ENCODE peak calls at places on chromosomes 12 and 14, in seven cellular contexts. C is adrenal gland; V is neuronal stem cell; M is WERI-Rb-1; F is hepatocyte; R is CD4-positive, CD25-positive, alpha-beta regulatory T cell; L is upper lobe of left lung. B is an unnamed sample.
A peak's percentile ranks its signal among the peaks of the same experiment; 100 is the strongest.

GRCh38 chr12:32253154-32253795 is 146.1 kb upstream of the FGD4 start:
- DNase-seq in L (no peak), F (no peak), C (no peak), M (no peak), R (no peak), V (no peak), B (no peak)

GRCh38 chr14:64723691-64724577 is 19.7 kb downstream of the PLEKHG3 start:
- DNase-seq in R (no peak), M (no peak), L (no peak), C (no peak), V (no peak), F (peak; percentile 77), B (peak; percentile 70)

GRCh38 chr12:100138048-100138907 is 4.4 kb downstream of the BLTP3B start:
- DNase-seq in L (no peak), M (no peak), V (no peak), R (peak; percentile 58), C (no peak), F (no peak), B (no peak)

GRCh38 chr12:100720016-100720654 is 74.4 kb upstream of the ANO4 start:
- DNase-seq in M (no peak), R (no peak), C (no peak), F (no peak), L (no peak), V (no peak), B (no peak)

GRCh38 chr12:75706786-75707605 is 195.6 kb upstream of the KRR1 start:
- DNase-seq in R (no peak), M (no peak), F (no peak), C (no peak), V (no peak), L (no peak), B (no peak)

GRCh38 chr12:108418162-108418561 is 79.1 kb upstream of the CMKLR1 start:
- DNase-seq in M (no peak), V (no peak), F (no peak), C (no peak), R (no peak), L (no peak), B (no peak)

GRCh38 chr12:128783129-128783574 is 40.6 kb downstream of the SLC15A4 start:
- DNase-seq in M (no peak), V (no peak), F (no peak), L (no peak), R (peak; percentile 50), C (no peak), B (no peak)

GRCh38 chr14:96114002-96114401 is 74.8 kb downstream of the C14orf132 start:
- DNase-seq in C (no peak), R (no peak), M (no peak), L (no peak), F (no peak), V (no peak), B (no peak)

GRCh38 chr14:50342211-50343080 is 30.3 kb downstream of the DMAC2L start:
- DNase-seq in L (no peak), M (peak; percentile 86), V (no peak), C (peak; percentile 83), F (peak; percentile 64), R (peak; percentile 52), B (peak; percentile 64)

GRCh38 chr12:50390284-50390683 is 6.1 kb downstream of the FAM186A start:
- DNase-seq in V (no peak), C (peak; percentile 58), R (no peak), F (peak; percentile 30), M (no peak), L (no peak), B (no peak)

GRCh38 chr12:28253175-28253641 is 63.0 kb downstream of the CCDC91 start:
- DNase-seq in C (no peak), F (no peak), R (peak; percentile 81), L (no peak), M (no peak), V (no peak), B (no peak)

GRCh38 chr12:46450279-46450748 is 77.7 kb upstream of the SLC38A2 start:
- DNase-seq in F (no peak), M (no peak), V (no peak), C (peak; percentile 49), R (no peak), L (no peak), B (peak; percentile 90)

GRCh38 chr12:66964629-66965028 is 285.8 kb upstream of the GRIP1 start:
- DNase-seq in L (no peak), F (no peak), M (no peak), V (no peak), R (peak; percentile 29), C (no peak), B (no peak)

GRCh38 chr12:105275997-105276760 is 40.2 kb upstream of the APPL2 start:
- DNase-seq in L (no peak), M (no peak), V (no peak), F (no peak), R (no peak), C (no peak), B (no peak)

GRCh38 chr12:122963928-122964240 is 2.4 kb downstream of the ABCB9 start:
- DNase-seq in C (peak; percentile 75), L (no peak), F (no peak), M (no peak), V (no peak), R (no peak), B (peak; percentile 83)

GRCh38 chr14:36619853-36620252 is 37.4 kb upstream of the NKX2-8 start:
- DNase-seq in F (no peak), V (no peak), L (no peak), M (no peak), C (no peak), R (no peak), B (no peak)

GRCh38 chr14:99062216-99062615 is 209.8 kb downstream of the BCL11B start:
- DNase-seq in R (no peak), M (no peak), V (no peak), C (no peak), L (no peak), F (no peak), B (no peak)

GRCh38 chr14:104864267-104865068 is 600 bp upstream of the CEP170B start:
- DNase-seq in V (peak; percentile 27), C (peak; percentile 40), R (no peak), L (peak; percentile 91), F (peak; percentile 90), M (no peak), B (peak; percentile 82)

GRCh38 chr14:63677891-63678379 is 36.3 kb upstream of the WDR89 start:
- DNase-seq in F (peak; percentile 59), C (no peak), M (no peak), V (no peak), R (no peak), L (no peak), B (no peak)

GRCh38 chr14:106579084-106579483 is 1052.7 kb downstream of the TMEM121 start:
- DNase-seq in F (no peak), C (no peak), V (no peak), R (no peak), L (no peak), M (no peak), B (no peak)

GRCh38 chr12:22733756-22734155 is 108.8 kb downstream of the ETNK1 start:
- DNase-seq in C (no peak), R (no peak), F (no peak), V (no peak), L (no peak), M (no peak), B (no peak)

GRCh38 chr12:573226-573625 is 90.0 kb downstream of the NINJ2 start:
- DNase-seq in V (no peak), M (no peak), R (no peak), F (no peak), L (no peak), C (no peak), B (no peak)

GRCh38 chr12:120242971-120243699 is 22.4 kb downstream of the PXN start:
- DNase-seq in R (no peak), C (peak; percentile 40), V (no peak), F (no peak), L (no peak), M (peak; percentile 78), B (no peak)

GRCh38 chr12:118219106-118219505 is 83.2 kb downstream of the PEBP1 start:
- DNase-seq in C (no peak), M (no peak), R (no peak), L (no peak), V (no peak), F (no peak), B (no peak)
- H3K4me3 ChIP-seq in C (no peak overlapping the region), M (no peak overlapping the region), R (no peak overlapping the region), L (no peak overlapping the region), V (no peak overlapping the region), F (no peak overlapping the region), B (no peak overlapping the region)

DNA sequence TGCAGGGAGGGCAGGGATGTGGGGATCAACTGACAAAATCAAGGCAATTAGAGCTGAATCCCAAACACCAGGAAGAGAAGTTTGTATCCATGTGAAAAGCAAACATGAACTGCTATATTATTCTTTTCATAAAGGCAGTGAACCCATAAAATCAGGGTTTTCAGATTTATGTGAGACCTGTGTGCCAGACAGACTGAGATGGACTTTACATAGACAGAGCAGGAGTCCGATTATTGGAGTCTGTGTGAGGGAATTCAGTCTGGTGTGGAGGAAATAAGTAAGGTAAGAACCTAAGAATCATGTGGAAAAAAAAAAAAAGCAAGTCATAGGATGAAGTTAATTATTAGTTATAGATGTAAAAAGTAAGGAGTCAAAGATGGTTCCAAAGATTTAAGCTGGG is 45.1 kb upstream of the SYCP3 start:
- DNase-seq in M (no peak), C (no peak), R (no peak), V (no peak), F (no peak), L (no peak), B (no peak)
- H3K27ac ChIP-seq in M (no peak overlapping the region), C (no peak overlapping the region), R (no peak overlapping the region), V (no peak overlapping the region), F (no peak overlapping the region), L (no peak overlapping the region), B (no peak overlapping the region)

GRCh38 chr14:55578511-55578910 is 1.5 kb upstream of the KTN1 start:
- DNase-seq in C (no peak), R (no peak), L (no peak), M (peak; percentile 31), V (no peak), F (no peak), B (no peak)
- H3K4me3 ChIP-seq in C (peak overlapping the region; percentile 95), R (peak overlapping the region; percentile 86), L (peak overlapping the region; percentile 98), M (peak overlapping the region; percentile 98), V (peak overlapping the region; percentile 83), F (no peak overlapping the region), B (no peak overlapping the region)

GRCh38 chr14:32438511-32438910 is 109.4 kb downstream of the AKAP6 start:
- DNase-seq in C (no peak), L (no peak), V (no peak), F (no peak), M (no peak), R (peak; percentile 10), B (no peak)

GRCh38 chr14:32449640-32450039 is 120.5 kb downstream of the AKAP6 start:
- DNase-seq in C (no peak), F (no peak), R (no peak), L (no peak), M (no peak), V (no peak), B (no peak)

DNA sequence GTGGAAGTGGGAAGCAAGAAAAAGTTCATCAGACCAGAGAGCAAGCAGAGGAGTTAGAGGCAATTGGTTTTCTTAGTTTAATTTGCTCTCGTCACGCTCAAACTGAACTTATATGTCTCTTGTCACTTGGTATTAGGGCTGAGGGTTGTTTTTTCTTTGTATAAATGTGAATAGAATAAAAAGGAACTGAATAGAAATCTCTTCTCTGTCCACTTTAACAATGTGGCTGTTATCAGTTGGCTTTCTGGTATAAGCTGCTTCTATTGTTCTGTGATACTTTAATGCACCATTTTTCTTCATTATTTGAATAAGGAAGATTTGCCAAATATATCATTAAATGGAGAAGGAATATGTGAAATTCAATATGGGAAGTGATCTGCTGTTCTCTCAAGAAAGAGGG is 115.2 kb downstream of the AKAP6 start:
- DNase-seq in R (no peak), C (no peak), V (no peak), F (no peak), M (no peak), L (no peak), B (no peak)
- H3K27ac ChIP-seq in R (no peak overlapping the region), C (no peak overlapping the region), V (no peak overlapping the region), F (no peak overlapping the region), M (no peak overlapping the region), L (no peak overlapping the region), B (no peak overlapping the region)

GRCh38 chr12:117044790-117045174 is 54.4 kb downstream of the TESC start:
- DNase-seq in M (no peak), V (no peak), L (no peak), C (no peak), R (no peak), F (no peak), B (no peak)
- H3K4me3 ChIP-seq in M (no peak overlapping the region), V (no peak overlapping the region), L (no peak overlapping the region), C (no peak overlapping the region), R (no peak overlapping the region), F (no peak overlapping the region), B (no peak overlapping the region)